ENCODE peak calls at places on chromosomes 7 and 10, in four cellular contexts. One of them, this sample, is unnamed.

GRCh38 chr10:114715171-114715670 is 57.1 kb upstream of the ABLIM1 start:
- DNase-seq in HepG2: no peak
- DNase-seq in K562: no peak
- DNase-seq in GM12878: no peak
- DNase-seq in this sample: no peak

GRCh38 chr7:151918444-151918843 is 37.8 kb upstream of the GALNTL5 start:
- DNase-seq in HepG2: no peak
- DNase-seq in K562: no peak
- DNase-seq in GM12878: no peak
- DNase-seq in this sample: no peak

GRCh38 chr7:135328526-135328925 is 94.9 kb downstream of the STRA8 start:
- DNase-seq in HepG2: no peak
- DNase-seq in K562: no peak
- DNase-seq in GM12878: no peak
- DNase-seq in this sample: no peak

GRCh38 chr7:29749701-29750321 is 56.5 kb upstream of the WIPF3 start:
- DNase-seq in HepG2: no peak
- DNase-seq in K562: peak
- DNase-seq in GM12878: no peak
- DNase-seq in this sample: no peak

GRCh38 chr10:47344996-47345870 is 2.9 kb upstream of the RBP3 start:
- DNase-seq in HepG2: no peak
- DNase-seq in K562: no peak
- DNase-seq in GM12878: no peak
- DNase-seq in this sample: no peak

GRCh38 chr10:10330481-10330880 is 687.2 kb upstream of the CELF2 start:
- DNase-seq in HepG2: no peak
- DNase-seq in K562: no peak
- DNase-seq in GM12878: no peak
- DNase-seq in this sample: no peak

GRCh38 chr10:88989824-88990527 is 622 bp upstream of the FAS start:
- DNase-seq in HepG2: no peak
- DNase-seq in K562: no peak
- DNase-seq in GM12878: no peak
- DNase-seq in this sample: no peak

GRCh38 chr7:7416031-7416968 is 119.4 kb downstream of the COL28A1 start:
- DNase-seq in HepG2: no peak
- DNase-seq in K562: no peak
- DNase-seq in GM12878: no peak
- DNase-seq in this sample: no peak

GRCh38 chr10:28295346-28295745 is 7.5 kb downstream of the MPP7 start:
- DNase-seq in HepG2: no peak
- DNase-seq in K562: no peak
- DNase-seq in GM12878: no peak
- DNase-seq in this sample: no peak

GRCh38 chr7:115096262-115096661 is 174.4 kb downstream of the MDFIC start:
- DNase-seq in HepG2: no peak
- DNase-seq in K562: no peak
- DNase-seq in GM12878: no peak
- DNase-seq in this sample: no peak

GRCh38 chr10:44417761-44418160 is 32.9 kb upstream of the CXCL12 start:
- DNase-seq in HepG2: no peak
- DNase-seq in K562: no peak
- DNase-seq in GM12878: no peak
- DNase-seq in this sample: no peak

GRCh38 chr7:26618458-26618857 is 245.9 kb downstream of the SKAP2 start:
- DNase-seq in HepG2: peak
- DNase-seq in K562: no peak
- DNase-seq in GM12878: no peak
- DNase-seq in this sample: no peak

GRCh38 chr10:12194752-12195271 is 879 bp downstream of the NUDT5 start:
- DNase-seq in HepG2: no peak
- DNase-seq in K562: peak
- DNase-seq in GM12878: no peak
- DNase-seq in this sample: peak

GRCh38 chr10:7410800-7411670 is at the start of gene SFMBT2:
- DNase-seq in HepG2: no peak
- DNase-seq in K562: peak
- DNase-seq in GM12878: no peak
- DNase-seq in this sample: peak

GRCh38 chr7:56097700-56098099 is 4.9 kb upstream of the PHKG1 start:
- DNase-seq in HepG2: no peak
- DNase-seq in K562: peak
- DNase-seq in GM12878: no peak
- DNase-seq in this sample: no peak

GRCh38 chr7:1944619-1945210 is 274.6 kb downstream of the ELFN1 start:
- DNase-seq in HepG2: no peak
- DNase-seq in K562: no peak
- DNase-seq in GM12878: no peak
- DNase-seq in this sample: no peak

GRCh38 chr10:78058562-78058961 is 24.9 kb downstream of the RPS24 start:
- DNase-seq in HepG2: no peak
- DNase-seq in K562: no peak
- DNase-seq in GM12878: no peak
- DNase-seq in this sample: no peak

GRCh38 chr7:141701489-141702046 is 398 bp downstream of the DENND11 start:
- DNase-seq in HepG2: no peak
- DNase-seq in K562: peak
- DNase-seq in GM12878: peak
- DNase-seq in this sample: peak

GRCh38 chr7:158428131-158428841 is 159.3 kb downstream of the PTPRN2 start:
- DNase-seq in HepG2: no peak
- DNase-seq in K562: no peak
- DNase-seq in GM12878: no peak
- DNase-seq in this sample: no peak

GRCh38 chr10:133156674-133157579 is 3.1 kb upstream of the KNDC1 start:
- DNase-seq in HepG2: no peak
- DNase-seq in K562: no peak
- DNase-seq in GM12878: no peak
- DNase-seq in this sample: no peak

GRCh38 chr10:3165196-3165595 is 7.4 kb downstream of the PITRM1 start:
- DNase-seq in HepG2: no peak
- DNase-seq in K562: no peak
- DNase-seq in GM12878: no peak
- DNase-seq in this sample: no peak

GRCh38 chr10:74050653-74051052 is 52.7 kb downstream of the VCL start:
- DNase-seq in HepG2: no peak
- DNase-seq in K562: no peak
- DNase-seq in GM12878: no peak
- DNase-seq in this sample: no peak

GRCh38 chr10:113131611-113132330 is 181.7 kb downstream of the TCF7L2 start:
- DNase-seq in HepG2: peak
- DNase-seq in K562: no peak
- DNase-seq in GM12878: no peak
- DNase-seq in this sample: no peak

GRCh38 chr7:157558516-157558874 is 221.7 kb downstream of the DNAJB6 start:
- DNase-seq in HepG2: no peak
- DNase-seq in K562: no peak
- DNase-seq in GM12878: no peak
- DNase-seq in this sample: peak

GRCh38 chr7:90681336-90682019 is 85.4 kb downstream of the CDK14 start:
- DNase-seq in HepG2: no peak
- DNase-seq in K562: no peak
- DNase-seq in GM12878: no peak
- DNase-seq in this sample: no peak

GRCh38 chr7:140621326-140622035 is 19.1 kb downstream of the DENND2A start:
- DNase-seq in HepG2: no peak
- DNase-seq in K562: no peak
- DNase-seq in GM12878: no peak
- DNase-seq in this sample: no peak

GRCh38 chr7:139682136-139683013 is 95.4 kb downstream of the HIPK2 start:
- DNase-seq in HepG2: peak
- DNase-seq in K562: no peak
- DNase-seq in GM12878: no peak
- DNase-seq in this sample: no peak

GRCh38 chr7:107614425-107614824 is 34.4 kb downstream of the BCAP29 start:
- DNase-seq in HepG2: peak
- DNase-seq in K562: no peak
- DNase-seq in GM12878: no peak
- DNase-seq in this sample: no peak

GRCh38 chr7:22184549-22185199 is 172.3 kb downstream of the RAPGEF5 start:
- DNase-seq in HepG2: no peak
- DNase-seq in K562: no peak
- DNase-seq in GM12878: no peak
- DNase-seq in this sample: peak

GRCh38 chr7:140003913-140004382 is 58.8 kb downstream of the PARP12 start:
- DNase-seq in HepG2: peak
- DNase-seq in K562: peak
- DNase-seq in GM12878: peak
- DNase-seq in this sample: peak

GRCh38 chr7:88599528-88599927 is 160.0 kb upstream of the ZNF804B start:
- DNase-seq in HepG2: no peak
- DNase-seq in K562: no peak
- DNase-seq in GM12878: no peak
- DNase-seq in this sample: no peak

GRCh38 chr10:123724747-123725146 is 58.6 kb downstream of the GPR26 start:
- DNase-seq in HepG2: no peak
- DNase-seq in K562: no peak
- DNase-seq in GM12878: no peak
- DNase-seq in this sample: no peak

GRCh38 chr7:37987732-37988131 is 67.3 kb downstream of the EPDR1 start:
- DNase-seq in HepG2: no peak
- DNase-seq in K562: peak
- DNase-seq in GM12878: no peak
- DNase-seq in this sample: no peak

GRCh38 chr10:29132821-29133156 is 156.1 kb upstream of the LYZL1 start:
- DNase-seq in HepG2: no peak
- DNase-seq in K562: peak
- DNase-seq in GM12878: no peak
- DNase-seq in this sample: no peak

GRCh38 chr10:61902448-61903183 is 1.1 kb downstream of the ARID5B start:
- DNase-seq in HepG2: peak
- DNase-seq in K562: peak
- DNase-seq in GM12878: no peak
- DNase-seq in this sample: no peak

GRCh38 chr10:63707254-63707910 is 186.2 kb downstream of the REEP3 start:
- DNase-seq in HepG2: peak
- DNase-seq in K562: peak
- DNase-seq in GM12878: peak
- DNase-seq in this sample: no peak

GRCh38 chr7:48025630-48026029 is 3.3 kb downstream of the SUN3 start:
- DNase-seq in HepG2: peak
- DNase-seq in K562: no peak
- DNase-seq in GM12878: no peak
- DNase-seq in this sample: no peak

GRCh38 chr10:89699581-89700064 is 1.8 kb upstream of the KIF20B start:
- DNase-seq in HepG2: peak
- DNase-seq in K562: no peak
- DNase-seq in GM12878: no peak
- DNase-seq in this sample: no peak

GRCh38 chr10:102196893-102197292 is 29.2 kb upstream of the ELOVL3 start:
- DNase-seq in HepG2: no peak
- DNase-seq in K562: no peak
- DNase-seq in GM12878: no peak
- DNase-seq in this sample: no peak
- TF ChIP-seq TCF7 in HepG2: no peak
- TF ChIP-seq TCF7 in K562: no peak
- TF ChIP-seq TCF7 in GM12878: no peak
- TF ChIP-seq TCF7 in this sample: no peak

DNA sequence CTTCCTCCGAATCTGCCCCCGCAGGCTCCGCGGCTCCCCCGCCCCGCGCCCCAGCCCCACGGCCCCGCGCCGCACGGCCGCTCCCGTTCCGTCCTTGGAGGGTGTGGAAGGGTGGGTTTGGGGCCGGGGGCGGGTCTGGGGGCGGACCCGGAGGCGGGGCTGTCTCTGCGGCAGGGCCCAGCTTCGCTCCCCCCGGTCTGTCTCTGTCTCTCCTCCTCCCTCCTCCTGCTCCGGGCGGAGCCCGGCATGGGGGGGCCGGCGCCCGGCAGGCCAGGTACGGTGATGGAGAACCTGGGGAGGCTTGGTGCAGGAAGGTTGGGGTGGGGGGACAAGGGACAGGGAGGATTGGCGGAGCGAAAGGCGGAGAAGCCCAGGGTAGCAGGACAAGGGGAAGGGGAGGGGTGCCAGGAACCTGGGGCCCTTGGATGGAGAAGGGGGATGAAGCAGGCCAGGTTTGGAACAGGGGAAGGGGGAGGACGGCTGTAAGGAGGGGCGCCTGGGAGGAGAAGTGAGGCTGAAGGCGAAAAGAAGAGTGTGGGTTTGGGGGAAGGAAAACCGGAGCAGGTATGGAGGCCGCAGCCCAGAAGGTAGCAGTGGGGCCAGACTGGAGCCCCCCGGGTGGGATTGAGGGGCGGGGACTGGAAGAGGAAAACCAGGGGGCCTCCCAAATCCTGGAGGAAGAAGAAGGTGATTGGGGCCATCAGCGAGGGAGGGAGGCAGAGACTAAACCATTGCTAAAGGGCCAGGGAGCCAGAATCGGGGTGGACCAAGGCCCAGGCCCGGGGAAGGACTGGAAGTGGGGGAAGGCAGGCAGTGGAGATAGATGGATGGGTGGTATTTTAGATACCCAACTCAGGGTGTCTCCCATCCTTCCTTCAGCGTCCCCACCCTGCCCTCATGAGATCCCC is at the start of gene NYAP1:
- DNase-seq in HepG2: no peak
- DNase-seq in K562: peak
- DNase-seq in GM12878: no peak
- DNase-seq in this sample: peak
- TF ChIP-seq CBFB in HepG2: no peak
- TF ChIP-seq CBFB in K562: no peak
- TF ChIP-seq CBFB in GM12878: no peak
- TF ChIP-seq CBFB in this sample: no peak

GRCh38 chr10:92573091-92573797 is 649 bp downstream of the IDE start:
- DNase-seq in HepG2: no peak
- DNase-seq in K562: peak
- DNase-seq in GM12878: no peak
- DNase-seq in this sample: no peak
- TF ChIP-seq ETV6 in HepG2: no peak
- TF ChIP-seq ETV6 in K562: no peak
- TF ChIP-seq ETV6 in GM12878: no peak
- TF ChIP-seq ETV6 in this sample: no peak

GRCh38 chr7:154832557-154833138 is 170.3 kb downstream of the PAXIP1 start:
- DNase-seq in HepG2: peak
- DNase-seq in K562: peak
- DNase-seq in GM12878: no peak
- DNase-seq in this sample: no peak
- TF ChIP-seq TCF7 in HepG2: no peak
- TF ChIP-seq TCF7 in K562: no peak
- TF ChIP-seq TCF7 in GM12878: no peak
- TF ChIP-seq TCF7 in this sample: no peak

GRCh38 chr7:85480666-85481065 is 293.8 kb upstream of the SEMA3D start:
- DNase-seq in HepG2: no peak
- DNase-seq in K562: no peak
- DNase-seq in GM12878: no peak
- DNase-seq in this sample: no peak

GRCh38 chr7:85475476-85475875 is 288.6 kb upstream of the SEMA3D start:
- DNase-seq in HepG2: peak
- DNase-seq in K562: no peak
- DNase-seq in GM12878: no peak
- DNase-seq in this sample: no peak

GRCh38 chr7:85475071-85475470 is 288.2 kb upstream of the SEMA3D start:
- DNase-seq in HepG2: no peak
- DNase-seq in K562: no peak
- DNase-seq in GM12878: no peak
- DNase-seq in this sample: no peak

GRCh38 chr7:85483205-85483604 is 296.3 kb upstream of the SEMA3D start:
- DNase-seq in HepG2: no peak
- DNase-seq in K562: no peak
- DNase-seq in GM12878: no peak
- DNase-seq in this sample: no peak

GRCh38 chr7:85479918-85480658 is 293.2 kb upstream of the SEMA3D start:
- DNase-seq in HepG2: no peak
- DNase-seq in K562: no peak
- DNase-seq in GM12878: no peak
- DNase-seq in this sample: no peak
- TF ChIP-seq CBFB in HepG2: no peak
- TF ChIP-seq CBFB in K562: no peak
- TF ChIP-seq CBFB in GM12878: no peak
- TF ChIP-seq CBFB in this sample: no peak

This sample was measured in WTC11.